ENCODE peak calls at places on chromosomes 4 and X, in five cellular contexts. H is GM12878, B is BE2C, D is mesendoderm, K is DND-41. W is an unnamed sample.
A peak's percentile ranks its signal among the peaks of the same experiment; 100 is the strongest.

GRCh38 chrX:22097295-22097694 is 65.2 kb downstream of the PHEX start:
- DNase-seq in K (no peak), D (no peak), B (no peak), H (no peak), W (no peak)

GRCh38 chrX:150219374-150220185 is 143.5 kb upstream of the MAMLD1 start:
- DNase-seq in H (no peak), K (no peak), D (peak; percentile 11), B (no peak), W (no peak)

GRCh38 chr4:187258651-187259401 is 535.2 kb upstream of the FAT1 start:
- DNase-seq in K (no peak), B (no peak), H (no peak), D (peak; percentile 71), W (no peak)

GRCh38 chr4:138334346-138335016 is 92.3 kb upstream of the SLC7A11 start:
- DNase-seq in H (no peak), K (no peak), D (no peak), B (no peak), W (no peak)

GRCh38 chr4:159374749-159375535 is 272.1 kb downstream of the RAPGEF2 start:
- DNase-seq in D (no peak), B (no peak), H (no peak), K (no peak), W (no peak)

GRCh38 chrX:51614353-51614752 is 4.4 kb downstream of the CENPVL3 start:
- DNase-seq in H (no peak), D (peak; percentile 35), K (no peak), B (peak; percentile 3), W (no peak)

GRCh38 chr4:92600638-92601037 is 296.9 kb downstream of the GRID2 start:
- DNase-seq in D (peak; percentile 82), K (no peak), B (peak; percentile 7), H (no peak), W (no peak)

GRCh38 chrX:119067023-119067739 is 5.6 kb upstream of the CT47C1 start:
- DNase-seq in H (no peak), K (peak; percentile 15), D (peak; percentile 52), B (peak; percentile 45), W (no peak)

GRCh38 chrX:94204524-94204923 is 530.5 kb downstream of the FAM133A start:
- DNase-seq in K (no peak), D (peak; percentile 31), H (no peak), B (no peak), W (no peak)

GRCh38 chr4:140662082-140662869 is 93.5 kb upstream of the UCP1 start:
- DNase-seq in H (no peak), D (peak; percentile 84), K (no peak), B (no peak), W (no peak)

GRCh38 chrX:10722804-10723364 is 102.5 kb upstream of the MID1 start:
- DNase-seq in H (no peak), B (peak; percentile 50), D (peak; percentile 61), K (peak; percentile 33), W (peak; percentile 79)

GRCh38 chr4:177573487-177573886 is 131.2 kb upstream of the AGA start:
- DNase-seq in K (no peak), B (no peak), D (peak; percentile 12), H (no peak), W (no peak)

GRCh38 chrX:79095441-79096338 is 48.8 kb upstream of the GPR174 start:
- DNase-seq in K (no peak), D (no peak), H (no peak), B (no peak), W (no peak)

GRCh38 chr4:123589361-123589760 is 192.8 kb downstream of the SPRY1 start:
- DNase-seq in K (no peak), B (no peak), D (no peak), H (no peak), W (no peak)

GRCh38 chrX:41382699-41383645 is 49.0 kb downstream of the DDX3X start:
- DNase-seq in B (no peak), K (peak; percentile 75), H (no peak), D (peak; percentile 40), W (no peak)

GRCh38 chr4:14151099-14151498 is 523.6 kb upstream of the BOD1L1 start:
- DNase-seq in B (no peak), K (no peak), H (no peak), D (no peak), W (no peak)

GRCh38 chrX:101287402-101287801 is 3.7 kb downstream of the TAF7L start:
- DNase-seq in H (peak; percentile 3), B (peak; percentile 11), K (no peak), D (peak; percentile 6), W (no peak)

GRCh38 chr4:154084864-154085263 is 296.0 kb upstream of the SFRP2 start:
- DNase-seq in H (no peak), D (no peak), B (no peak), K (no peak), W (no peak)

GRCh38 chr4:94621491-94622080 is 136.2 kb upstream of the BMPR1B start:
- DNase-seq in H (no peak), B (peak; percentile 46), D (peak; percentile 33), K (peak; percentile 42), W (no peak)

GRCh38 chr4:88441696-88442095 is 15.2 kb upstream of the HERC5 start:
- DNase-seq in H (no peak), D (no peak), K (no peak), B (no peak), W (no peak)

GRCh38 chr4:172709376-172709775 is 459.2 kb upstream of the GALNT7 start:
- DNase-seq in H (no peak), D (no peak), K (no peak), B (no peak), W (no peak)

GRCh38 chr4:174352405-174352804 is 68.7 kb downstream of the CEP44 start:
- DNase-seq in B (no peak), D (no peak), H (no peak), K (no peak), W (no peak)

GRCh38 chr4:7907142-7907541 is 32.5 kb downstream of the AFAP1 start:
- DNase-seq in D (no peak), K (no peak), B (no peak), H (no peak), W (no peak)
- H3K4me1 ChIP-seq in D (peaks cover 25% of the 10 kb centered on the region), K (no peaks in the 10 kb centered on the region), B (peaks cover 86% of the 10 kb centered on the region), H (no peaks in the 10 kb centered on the region), W (peaks cover 76% of the 10 kb centered on the region)

GRCh38 chr4:150302553-150302952 is 224.3 kb downstream of the DCLK2 start:
- DNase-seq in K (no peak), H (no peak), B (no peak), D (peak; percentile 69), W (peak; percentile 76)

GRCh38 chr4:150305995-150306394 is 227.8 kb downstream of the DCLK2 start:
- DNase-seq in H (no peak), D (no peak), K (no peak), B (no peak), W (no peak)

GRCh38 chr4:150308824-150309472 is 230.7 kb downstream of the DCLK2 start:
- DNase-seq in B (no peak), K (no peak), H (no peak), D (no peak), W (no peak)

GRCh38 chr4:150310159-150310895 is 232.1 kb downstream of the DCLK2 start:
- DNase-seq in D (no peak), K (no peak), B (no peak), H (no peak), W (no peak)

DNA sequence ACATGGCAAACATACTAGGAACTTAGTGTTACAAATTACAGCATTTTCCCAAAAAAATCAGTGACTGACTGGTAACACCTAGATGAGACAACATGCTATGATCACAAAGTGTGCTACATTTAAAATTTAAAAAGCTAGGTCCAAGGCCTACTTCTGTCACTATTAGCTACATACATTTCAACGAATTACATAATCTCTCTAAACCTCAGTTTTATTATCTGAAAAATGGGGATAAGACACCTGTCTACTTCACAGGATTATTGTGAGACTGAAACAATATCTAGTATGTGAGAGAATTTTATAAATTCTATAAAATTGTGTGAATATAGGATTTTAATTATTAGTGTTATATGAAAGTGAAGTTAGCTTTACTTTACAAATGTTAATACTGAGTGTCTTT is 228.5 kb downstream of the DCLK2 start:
- DNase-seq in D (no peak), B (no peak), H (no peak), K (no peak), W (no peak)
- H3K4me1 ChIP-seq in D (no peaks in the 10 kb centered on the region), B (peaks cover 22% of the 10 kb centered on the region), H (no peaks in the 10 kb centered on the region), K (no peaks in the 10 kb centered on the region), W (peaks cover 9% of the 10 kb centered on the region)

GRCh38 chrX:13196778-13197177 is 123.1 kb downstream of the ATXN3L start:
- DNase-seq in K (no peak), H (no peak), D (no peak), B (no peak), W (no peak)

GRCh38 chrX:13197961-13198761 is 121.7 kb downstream of the ATXN3L start:
- DNase-seq in D (peak; percentile 71), H (no peak), K (no peak), B (no peak), W (no peak)

GRCh38 chrX:13200398-13200797 is 119.5 kb downstream of the ATXN3L start:
- DNase-seq in D (no peak), B (no peak), H (no peak), K (no peak), W (no peak)

GRCh38 chrX:13201605-13202219 is 118.1 kb downstream of the ATXN3L start:
- DNase-seq in B (no peak), D (peak; percentile 18), H (no peak), K (no peak), W (no peak)

DNA sequence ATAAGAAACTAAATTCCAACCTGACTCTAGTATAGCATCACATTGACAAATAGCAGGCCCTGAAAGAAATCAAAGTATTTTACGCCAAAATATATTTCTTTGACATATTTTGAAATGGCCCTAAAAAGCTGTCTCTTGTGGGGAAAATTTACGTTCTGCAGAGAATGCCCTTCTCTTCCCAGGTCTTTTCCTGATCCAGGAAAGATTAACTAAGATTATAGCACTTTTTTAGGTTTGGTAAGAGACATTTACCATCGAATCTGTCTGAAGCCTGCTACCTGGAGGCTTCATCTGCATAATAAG is 121.1 kb downstream of the ATXN3L start:
- DNase-seq in B (no peak), D (no peak), K (no peak), H (no peak), W (no peak)
- H3K4me1 ChIP-seq in B (peaks cover 2% of the 10 kb centered on the region), D (no peaks in the 10 kb centered on the region), K (peaks cover 24% of the 10 kb centered on the region), H (no peaks in the 10 kb centered on the region), W (no peaks in the 10 kb centered on the region)

GRCh38 chr4:1356181-1356998 is 9.4 kb downstream of the UVSSA start:
- DNase-seq in B (peak; percentile 77), H (no peak), K (peak; percentile 50), D (peak; percentile 63), W (peak; percentile 78)
- H3K4me1 ChIP-seq in B (no peaks in the 10 kb centered on the region), H (peaks cover 2% of the 10 kb centered on the region), K (peaks cover 4% of the 10 kb centered on the region), D (no peaks in the 10 kb centered on the region), W (no peaks in the 10 kb centered on the region)